ENCODE peak calls at places on chromosomes 5 and 9, in ten cellular contexts. Q is HFF-Myc, Z is IMR-90, R is fibroblast of villous mesenchyme, P is fibroblast of mammary gland, G is bronchial epithelial cell, L is pancreas, B is HL-60, M is brain microvascular endothelial cell, S is dorsolateral prefrontal cortex. U is an unnamed sample.

GRCh38 chr5:26519245-26519644 is 519.1 kb downstream of the CDH9 start:
- DNase-seq in M (no peak), Q (no peak), P (no peak), B (no peak), R (no peak), L (no peak), G (no peak), S (no peak), Z (no peak), U (no peak)

GRCh38 chr9:114278356-114278755 is 44.5 kb upstream of the ORM1 start:
- DNase-seq in P (no peak), G (no peak), S (no peak), Z (no peak), L (no peak), Q (no peak), R (no peak), M (no peak), B (no peak), U (no peak)

GRCh38 chr5:111415053-111415452 is 97.3 kb downstream of the STARD4 start:
- DNase-seq in P (no peak), Q (no peak), B (no peak), Z (no peak), M (no peak), S (no peak), R (no peak), G (no peak), L (no peak), U (no peak)

GRCh38 chr9:98795970-98796363 is 388 bp downstream of the ANKS6 start:
- DNase-seq in Q (no peak), M (no peak), R (no peak), Z (no peak), S (no peak), B (no peak), G (no peak), P (no peak), L (peak), U (no peak)

GRCh38 chr9:90903731-90904422 is 102.3 kb downstream of the SYK start:
- DNase-seq in S (no peak), P (no peak), M (no peak), G (no peak), Z (no peak), R (no peak), L (no peak), B (no peak), Q (no peak), U (no peak)

GRCh38 chr5:14581333-14581890 is at the start of gene OTULINL:
- DNase-seq in S (peak), R (peak), P (peak), G (no peak), Q (no peak), L (peak), M (peak), B (peak), Z (peak), U (no peak)

GRCh38 chr9:80881946-80882345 is 807.4 kb downstream of the TLE1 start:
- DNase-seq in L (no peak), S (no peak), G (no peak), Q (no peak), B (no peak), M (no peak), Z (no peak), P (no peak), R (no peak), U (no peak)

GRCh38 chr9:69200071-69200470 is 26.0 kb downstream of the TJP2 start:
- DNase-seq in Q (no peak), M (no peak), L (no peak), S (no peak), Z (peak), B (no peak), G (peak), P (peak), R (peak), U (no peak)

GRCh38 chr5:140823475-140823874 is 2.1 kb downstream of the PCDHA5 start:
- DNase-seq in P (no peak), B (no peak), G (no peak), Q (no peak), R (no peak), Z (no peak), M (no peak), L (peak), S (no peak), U (no peak)

GRCh38 chr9:38022203-38022602 is 46.8 kb downstream of the SHB start:
- DNase-seq in P (no peak), B (no peak), M (no peak), Q (no peak), G (no peak), S (no peak), Z (no peak), L (no peak), R (no peak), U (no peak)

GRCh38 chr5:179836225-179837019 is 15.7 kb downstream of the SQSTM1 start:
- DNase-seq in M (no peak), S (no peak), G (no peak), P (peak), R (peak), Q (no peak), B (no peak), Z (peak), L (no peak), U (no peak)

GRCh38 chr5:72402959-72403628 is 82.9 kb downstream of the PTCD2 start:
- DNase-seq in B (no peak), Z (no peak), P (peak), S (no peak), R (no peak), G (no peak), L (peak), Q (no peak), M (no peak), U (no peak)

GRCh38 chr5:18465833-18466681 is 831.8 kb downstream of the TAF11L14 start:
- DNase-seq in P (peak), L (no peak), R (peak), B (peak), G (peak), Z (peak), Q (no peak), S (peak), M (peak), U (no peak)

GRCh38 chr5:155759252-155759651 is 567.7 kb upstream of the SGCD start:
- DNase-seq in G (no peak), B (no peak), Z (no peak), M (no peak), Q (no peak), R (no peak), L (no peak), S (no peak), P (no peak), U (no peak)

GRCh38 chr9:127942152-127943010 is 4.7 kb upstream of the DPM2 start:
- DNase-seq in Z (peak), P (peak), B (peak), R (peak), Q (no peak), M (peak), S (peak), G (no peak), L (no peak), U (no peak)

GRCh38 chr9:29349050-29349449 is 1775.8 kb upstream of the C9orf72 start:
- DNase-seq in R (peak), G (peak), Z (no peak), M (no peak), S (no peak), P (peak), Q (no peak), L (no peak), B (no peak), U (no peak)

GRCh38 chr5:10538789-10539684 is 24.8 kb upstream of the ANKRD33B start:
- DNase-seq in G (peak), R (peak), P (no peak), M (no peak), Q (no peak), Z (no peak), S (peak), L (no peak), B (no peak), U (no peak)

GRCh38 chr9:99365233-99365980 is 143.3 kb downstream of the SEC61B start:
- DNase-seq in Z (peak), P (peak), S (no peak), Q (peak), R (no peak), M (peak), L (no peak), G (no peak), B (no peak), U (no peak)

GRCh38 chr5:98217138-98217537 is 556.3 kb upstream of the RGMB start:
- DNase-seq in S (no peak), P (no peak), R (no peak), Z (peak), B (no peak), G (no peak), Q (no peak), L (no peak), M (no peak), U (no peak)

GRCh38 chr5:61329729-61330128 is 2.3 kb upstream of the ZSWIM6 start:
- DNase-seq in Q (no peak), S (no peak), Z (peak), P (no peak), G (peak), L (no peak), R (peak), M (no peak), B (no peak), U (no peak)

GRCh38 chr9:112179816-112180215 is 4.7 kb upstream of the SUSD1 start:
- DNase-seq in M (no peak), B (no peak), G (no peak), Z (no peak), P (no peak), S (no peak), Q (no peak), L (no peak), R (no peak), U (no peak)

GRCh38 chr9:107020040-107020530 is 157.1 kb downstream of the ZNF462 start:
- DNase-seq in M (peak), Z (peak), R (peak), B (no peak), L (no peak), G (peak), P (peak), Q (peak), S (no peak), U (no peak)

GRCh38 chr9:5263568-5264218 is 32.5 kb downstream of the INSL4 start:
- DNase-seq in Q (no peak), B (no peak), S (no peak), R (peak), M (peak), P (peak), G (peak), L (no peak), Z (no peak), U (no peak)

GRCh38 chr5:40799248-40799647 is 1.1 kb upstream of the PRKAA1 start:
- DNase-seq in Q (no peak), L (no peak), P (no peak), R (no peak), G (no peak), S (no peak), Z (peak), B (no peak), M (no peak), U (no peak)

DNA sequence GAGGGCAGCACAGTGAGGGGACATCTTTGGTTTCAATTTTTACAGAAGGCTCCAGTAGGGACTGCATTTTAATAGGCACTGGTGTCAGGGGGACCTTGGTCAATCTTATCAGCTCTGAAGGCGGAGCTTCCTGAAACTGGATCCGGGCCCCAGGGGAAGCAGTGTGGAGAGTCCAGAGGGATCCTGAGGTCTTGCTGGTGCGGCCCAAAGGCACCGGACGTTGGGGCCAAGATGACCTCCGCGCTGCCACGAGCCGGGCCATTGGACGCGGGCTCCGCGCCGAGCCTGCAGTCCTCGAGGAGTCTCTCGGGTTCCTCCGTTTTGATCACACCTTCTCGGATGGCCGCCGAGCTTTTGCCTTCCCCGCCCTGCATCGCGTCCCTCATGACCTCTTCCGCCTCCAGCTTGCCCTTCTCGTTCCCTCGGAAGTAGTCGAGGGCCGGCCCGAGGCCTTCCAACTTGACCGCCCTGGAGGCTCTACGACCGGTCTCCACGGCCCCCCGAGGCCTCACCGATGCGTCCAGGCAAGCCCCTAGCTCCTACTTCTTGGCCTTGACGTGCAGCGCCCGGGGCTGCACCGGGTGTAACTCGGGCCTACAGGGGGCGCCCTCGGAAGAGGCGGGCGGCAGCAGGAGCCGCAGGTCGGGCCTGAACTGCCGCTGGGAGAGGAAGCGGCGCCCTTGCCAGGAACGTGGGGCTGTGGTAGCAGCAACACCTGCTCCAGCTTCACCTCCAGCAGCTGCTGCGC is 18.8 kb downstream of the C5orf52 start:
- DNase-seq in Z (no peak), B (no peak), Q (no peak), R (no peak), P (no peak), G (no peak), L (no peak), S (no peak), M (no peak), U (peak)
- H3K4me3 ChIP-seq in Z (no peak), B (no peak), Q (no peak), R (no peak), P (no peak), G (no peak), L (no peak), S (no peak), M (peak), U (no peak)

GRCh38 chr9:3181049-3181953 is 337.4 kb upstream of the PUM3 start:
- DNase-seq in G (peak), B (peak), S (peak), Q (no peak), Z (no peak), L (peak), P (peak), M (no peak), R (peak), U (peak)
- TF ChIP-seq CTCF in G (peak), B (peak), S (no peak), Q (peak), Z (no peak), L (peak), P (peak), M (peak), R (peak), U (peak)

GRCh38 chr9:121321039-121321503 is 49.0 kb downstream of the STOM start:
- DNase-seq in G (no peak), L (no peak), R (peak), P (no peak), S (no peak), M (peak), Z (no peak), B (peak), Q (no peak), U (no peak)

GRCh38 chr9:121323449-121324151 is 46.5 kb downstream of the STOM start:
- DNase-seq in G (no peak), M (no peak), L (no peak), B (no peak), S (no peak), Z (no peak), R (no peak), Q (no peak), P (no peak), U (no peak)

GRCh38 chr9:121322737-121323448 is 47.2 kb downstream of the STOM start:
- DNase-seq in Z (no peak), M (no peak), G (no peak), Q (no peak), B (peak), R (no peak), P (no peak), S (no peak), L (no peak), U (no peak)

GRCh38 chr9:121324316-121324715 is 45.7 kb downstream of the STOM start:
- DNase-seq in M (no peak), P (no peak), G (no peak), B (peak), Z (no peak), L (no peak), Q (no peak), S (no peak), R (no peak), U (no peak)

DNA sequence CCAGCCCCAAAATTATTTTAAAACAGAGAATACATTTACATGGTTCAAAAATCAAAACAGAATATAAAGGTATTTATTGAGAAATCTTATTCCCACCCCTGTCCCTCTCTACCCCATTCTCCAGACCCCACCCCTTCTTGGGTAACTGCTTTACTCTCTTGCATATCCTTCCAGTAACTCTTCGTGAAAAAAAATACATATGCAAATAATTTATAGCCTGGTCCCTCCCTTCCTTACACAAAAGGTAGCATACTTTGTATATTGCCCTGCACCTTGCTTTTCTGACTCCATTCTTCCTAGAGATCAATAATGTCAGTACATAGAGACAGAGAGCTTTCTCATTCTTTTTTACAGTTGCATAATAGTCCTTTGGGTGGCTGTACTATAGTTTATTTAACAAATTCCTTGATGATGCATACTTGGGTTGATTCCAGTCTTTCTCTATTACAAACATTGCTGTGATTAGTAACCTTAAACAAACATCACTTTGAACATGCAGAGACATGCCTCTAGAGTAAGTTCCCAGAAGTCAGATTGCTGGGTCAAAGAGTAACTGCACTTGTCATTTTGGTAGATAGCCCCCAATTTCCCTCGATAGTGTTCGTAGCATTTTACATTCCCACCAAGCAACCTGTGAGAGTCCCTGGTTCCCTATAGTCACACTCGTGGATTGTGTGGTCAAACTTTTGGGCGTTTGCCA is 47.9 kb downstream of the STOM start:
- DNase-seq in L (no peak), R (peak), S (no peak), G (peak), Q (peak), B (peak), M (peak), Z (peak), P (peak), U (no peak)
- H3K4me3 ChIP-seq in L (no peak), R (no peak), S (no peak), G (no peak), Q (no peak), B (no peak), M (no peak), Z (no peak), P (no peak), U (no peak)

GRCh38 chr9:78115073-78115472 is 83.5 kb upstream of the GNAQ start:
- DNase-seq in G (no peak), L (no peak), B (no peak), P (peak), S (no peak), Z (no peak), Q (no peak), R (no peak), M (no peak), U (no peak)
- TF ChIP-seq CTCF in G (peak), L (no peak), B (no peak), P (peak), S (peak), Z (peak), Q (peak), R (peak), M (peak), U (peak)

GRCh38 chr9:571745-572144 is 269.8 kb upstream of the DMRT1 start:
- DNase-seq in S (no peak), Z (no peak), L (no peak), Q (no peak), R (no peak), G (no peak), B (no peak), M (no peak), P (no peak), U (no peak)
- H3K4me3 ChIP-seq in S (no peak), Z (no peak), L (no peak), Q (no peak), R (no peak), G (no peak), B (no peak), M (no peak), P (no peak), U (no peak)

DNA sequence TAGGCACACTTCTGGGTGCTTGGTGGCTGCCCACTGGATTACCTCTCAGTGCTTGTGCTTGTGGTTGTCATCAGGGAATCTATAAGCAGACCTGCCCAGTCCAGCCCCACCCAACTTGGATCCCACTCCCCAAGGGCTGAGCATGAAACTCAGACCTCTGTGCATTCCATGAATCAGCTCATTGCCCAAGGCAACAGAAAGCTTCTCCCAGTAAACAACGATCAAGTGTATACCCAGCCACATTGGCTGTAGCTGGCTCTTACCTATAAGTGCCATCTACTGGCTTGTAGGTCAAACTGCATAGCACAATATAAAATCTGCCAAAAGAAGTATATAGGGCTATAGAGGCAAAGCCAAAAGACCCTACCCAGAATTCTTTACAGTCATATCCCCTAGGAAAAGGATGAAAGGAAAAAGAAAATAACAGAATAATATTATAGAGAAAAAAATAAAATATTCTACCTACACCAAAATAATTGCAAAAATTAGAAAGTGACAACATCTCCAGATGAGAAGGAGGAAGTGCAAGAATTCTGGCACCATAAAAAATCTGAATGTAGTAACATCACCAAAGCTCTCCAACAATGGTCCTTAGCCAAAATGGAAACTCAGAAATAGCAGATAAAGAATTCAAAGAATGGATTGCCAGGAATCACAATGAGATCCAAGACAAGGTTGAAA is 321.0 kb upstream of the TRPC7 start:
- DNase-seq in B (no peak), Z (peak), R (peak), P (peak), M (peak), L (no peak), S (no peak), G (peak), Q (peak), U (no peak)
- TF ChIP-seq CTCF in B (no peak), Z (peak), R (peak), P (peak), M (peak), L (no peak), S (no peak), G (peak), Q (peak), U (peak)

GRCh38 chr9:73265876-73266275 is 114.2 kb downstream of the ANXA1 start:
- DNase-seq in S (no peak), Z (no peak), P (no peak), L (no peak), R (no peak), Q (no peak), B (no peak), G (peak), M (no peak), U (no peak)
- H3K4me3 ChIP-seq in S (no peak), Z (no peak), P (no peak), L (no peak), R (no peak), Q (no peak), B (no peak), G (no peak), M (no peak), U (no peak)

GRCh38 chr5:64678400-64678799 is 11.9 kb upstream of the SHISAL2B start:
- DNase-seq in Q (no peak), R (no peak), S (no peak), B (no peak), Z (no peak), L (no peak), P (no peak), M (no peak), G (no peak), U (no peak)

GRCh38 chr5:64680289-64680688 is 10.0 kb upstream of the SHISAL2B start:
- DNase-seq in Q (no peak), R (peak), Z (no peak), L (no peak), M (peak), S (no peak), P (no peak), B (no peak), G (peak), U (no peak)

GRCh38 chr5:64682608-64683007 is 7.7 kb upstream of the SHISAL2B start:
- DNase-seq in Z (no peak), B (no peak), L (no peak), M (no peak), R (no peak), G (no peak), P (no peak), S (no peak), Q (no peak), U (no peak)
- TF ChIP-seq CTCF in Z (no peak), B (no peak), L (no peak), M (peak), R (no peak), G (no peak), P (no peak), S (no peak), Q (no peak), U (peak)

GRCh38 chr5:170104299-170104698 is 1.4 kb upstream of the FOXI1 start:
- DNase-seq in R (no peak), G (no peak), Z (no peak), L (no peak), S (no peak), P (no peak), B (no peak), M (no peak), Q (no peak), U (no peak)
- H3K4me3 ChIP-seq in R (no peak), G (no peak), Z (no peak), L (no peak), S (no peak), P (no peak), B (no peak), M (no peak), Q (no peak), U (no peak)

U was measured in GM12864.